ENCODE peak calls at places on chromosomes 13 and 19, in nine cellular contexts. One of them, this sample, is unnamed.
A peak's percentile ranks its signal among the peaks of the same experiment; 100 is the strongest.

GRCh38 chr19:32498641-32499200 is 82.3 kb upstream of the PDCD5 start:
- DNase-seq in kidney glomerular epithelial cell: no peak
- DNase-seq in ACHN: no peak
- DNase-seq in effector memory CD4-positive, alpha-beta T cell: no peak
- DNase-seq in NCI-H1105 treated with DMSO at 0.1 percent for 48 hours: no peak
- DNase-seq in amniotic epithelial cell: no peak
- DNase-seq in iris pigment epithelial cell: no peak
- DNase-seq in breast epithelium: no peak
- DNase-seq in stimulated activated CD4-positive, alpha-beta T cell treated with anti-CD3 and anti-CD28 coated beads, Interleukin-1b, Interleukin-23, amount 100 ng/mL, for 48 hours: no peak
- DNase-seq in this sample: no peak

GRCh38 chr19:50384685-50385535 is 763 bp downstream of the POLD1 start:
- DNase-seq in kidney glomerular epithelial cell: peak; percentile 16
- DNase-seq in ACHN: no peak
- DNase-seq in effector memory CD4-positive, alpha-beta T cell: no peak
- DNase-seq in NCI-H1105 treated with DMSO at 0.1 percent for 48 hours: peak; percentile 25
- DNase-seq in amniotic epithelial cell: peak; percentile 56
- DNase-seq in iris pigment epithelial cell: peak; percentile 46
- DNase-seq in breast epithelium: no peak
- DNase-seq in stimulated activated CD4-positive, alpha-beta T cell treated with anti-CD3 and anti-CD28 coated beads, Interleukin-1b, Interleukin-23, amount 100 ng/mL, for 48 hours: no peak
- DNase-seq in this sample: peak; percentile 36

GRCh38 chr13:21476893-21477472 is 17.9 kb upstream of the ZDHHC20 start:
- DNase-seq in kidney glomerular epithelial cell: peak; percentile 66
- DNase-seq in ACHN: peak; percentile 76
- DNase-seq in effector memory CD4-positive, alpha-beta T cell: peak; percentile 53
- DNase-seq in NCI-H1105 treated with DMSO at 0.1 percent for 48 hours: no peak
- DNase-seq in amniotic epithelial cell: peak; percentile 79
- DNase-seq in iris pigment epithelial cell: peak; percentile 76
- DNase-seq in breast epithelium: peak; percentile 63
- DNase-seq in stimulated activated CD4-positive, alpha-beta T cell treated with anti-CD3 and anti-CD28 coated beads, Interleukin-1b, Interleukin-23, amount 100 ng/mL, for 48 hours: peak; percentile 83
- DNase-seq in this sample: peak; percentile 88

GRCh38 chr13:20378721-20379120 is 146.6 kb upstream of the GJB6 start:
- DNase-seq in kidney glomerular epithelial cell: no peak
- DNase-seq in ACHN: no peak
- DNase-seq in effector memory CD4-positive, alpha-beta T cell: no peak
- DNase-seq in NCI-H1105 treated with DMSO at 0.1 percent for 48 hours: peak; percentile 41
- DNase-seq in amniotic epithelial cell: no peak
- DNase-seq in iris pigment epithelial cell: no peak
- DNase-seq in breast epithelium: no peak
- DNase-seq in stimulated activated CD4-positive, alpha-beta T cell treated with anti-CD3 and anti-CD28 coated beads, Interleukin-1b, Interleukin-23, amount 100 ng/mL, for 48 hours: no peak
- DNase-seq in this sample: no peak

GRCh38 chr13:101210774-101211173 is 205.5 kb downstream of the NALCN start:
- DNase-seq in kidney glomerular epithelial cell: no peak
- DNase-seq in ACHN: no peak
- DNase-seq in effector memory CD4-positive, alpha-beta T cell: no peak
- DNase-seq in NCI-H1105 treated with DMSO at 0.1 percent for 48 hours: no peak
- DNase-seq in amniotic epithelial cell: no peak
- DNase-seq in iris pigment epithelial cell: peak; percentile 15
- DNase-seq in breast epithelium: no peak
- DNase-seq in stimulated activated CD4-positive, alpha-beta T cell treated with anti-CD3 and anti-CD28 coated beads, Interleukin-1b, Interleukin-23, amount 100 ng/mL, for 48 hours: no peak
- DNase-seq in this sample: no peak

GRCh38 chr19:56141416-56141992 is 417 bp downstream of the ZNF444 start:
- DNase-seq in kidney glomerular epithelial cell: no peak
- DNase-seq in ACHN: no peak
- DNase-seq in effector memory CD4-positive, alpha-beta T cell: no peak
- DNase-seq in NCI-H1105 treated with DMSO at 0.1 percent for 48 hours: no peak
- DNase-seq in amniotic epithelial cell: peak; percentile 18
- DNase-seq in iris pigment epithelial cell: no peak
- DNase-seq in breast epithelium: no peak
- DNase-seq in stimulated activated CD4-positive, alpha-beta T cell treated with anti-CD3 and anti-CD28 coated beads, Interleukin-1b, Interleukin-23, amount 100 ng/mL, for 48 hours: no peak
- DNase-seq in this sample: no peak

GRCh38 chr13:100895656-100896055 is 221.1 kb upstream of the TMTC4 start:
- DNase-seq in kidney glomerular epithelial cell: no peak
- DNase-seq in ACHN: no peak
- DNase-seq in effector memory CD4-positive, alpha-beta T cell: no peak
- DNase-seq in NCI-H1105 treated with DMSO at 0.1 percent for 48 hours: no peak
- DNase-seq in amniotic epithelial cell: no peak
- DNase-seq in iris pigment epithelial cell: no peak
- DNase-seq in breast epithelium: no peak
- DNase-seq in stimulated activated CD4-positive, alpha-beta T cell treated with anti-CD3 and anti-CD28 coated beads, Interleukin-1b, Interleukin-23, amount 100 ng/mL, for 48 hours: no peak
- DNase-seq in this sample: no peak

GRCh38 chr13:98327326-98328314 is 150.6 kb upstream of the RNF113B start:
- DNase-seq in kidney glomerular epithelial cell: peak; percentile 81
- DNase-seq in ACHN: no peak
- DNase-seq in effector memory CD4-positive, alpha-beta T cell: no peak
- DNase-seq in NCI-H1105 treated with DMSO at 0.1 percent for 48 hours: no peak
- DNase-seq in amniotic epithelial cell: peak; percentile 81
- DNase-seq in iris pigment epithelial cell: peak; percentile 82
- DNase-seq in breast epithelium: no peak
- DNase-seq in stimulated activated CD4-positive, alpha-beta T cell treated with anti-CD3 and anti-CD28 coated beads, Interleukin-1b, Interleukin-23, amount 100 ng/mL, for 48 hours: no peak
- DNase-seq in this sample: no peak

GRCh38 chr19:4061178-4061682 is 5.5 kb downstream of the ZBTB7A start:
- DNase-seq in kidney glomerular epithelial cell: no peak
- DNase-seq in ACHN: no peak
- DNase-seq in effector memory CD4-positive, alpha-beta T cell: no peak
- DNase-seq in NCI-H1105 treated with DMSO at 0.1 percent for 48 hours: no peak
- DNase-seq in amniotic epithelial cell: peak; percentile 58
- DNase-seq in iris pigment epithelial cell: no peak
- DNase-seq in breast epithelium: peak; percentile 89
- DNase-seq in stimulated activated CD4-positive, alpha-beta T cell treated with anti-CD3 and anti-CD28 coated beads, Interleukin-1b, Interleukin-23, amount 100 ng/mL, for 48 hours: no peak
- DNase-seq in this sample: peak; percentile 65

GRCh38 chr13:111280666-111281577 is 39.5 kb upstream of the TEX29 start:
- DNase-seq in kidney glomerular epithelial cell: no peak
- DNase-seq in ACHN: no peak
- DNase-seq in effector memory CD4-positive, alpha-beta T cell: no peak
- DNase-seq in NCI-H1105 treated with DMSO at 0.1 percent for 48 hours: no peak
- DNase-seq in amniotic epithelial cell: peak; percentile 50
- DNase-seq in iris pigment epithelial cell: peak; percentile 83
- DNase-seq in breast epithelium: no peak
- DNase-seq in stimulated activated CD4-positive, alpha-beta T cell treated with anti-CD3 and anti-CD28 coated beads, Interleukin-1b, Interleukin-23, amount 100 ng/mL, for 48 hours: no peak
- DNase-seq in this sample: no peak

GRCh38 chr19:11031421-11032070 is 57.7 kb upstream of the LDLR start:
- DNase-seq in kidney glomerular epithelial cell: no peak
- DNase-seq in ACHN: no peak
- DNase-seq in effector memory CD4-positive, alpha-beta T cell: no peak
- DNase-seq in NCI-H1105 treated with DMSO at 0.1 percent for 48 hours: no peak
- DNase-seq in amniotic epithelial cell: no peak
- DNase-seq in iris pigment epithelial cell: no peak
- DNase-seq in breast epithelium: no peak
- DNase-seq in stimulated activated CD4-positive, alpha-beta T cell treated with anti-CD3 and anti-CD28 coated beads, Interleukin-1b, Interleukin-23, amount 100 ng/mL, for 48 hours: no peak
- DNase-seq in this sample: no peak

GRCh38 chr19:11506101-11506555 is 489 bp upstream of the ZNF653 start:
- DNase-seq in kidney glomerular epithelial cell: no peak
- DNase-seq in ACHN: no peak
- DNase-seq in effector memory CD4-positive, alpha-beta T cell: no peak
- DNase-seq in NCI-H1105 treated with DMSO at 0.1 percent for 48 hours: no peak
- DNase-seq in amniotic epithelial cell: peak; percentile 7
- DNase-seq in iris pigment epithelial cell: no peak
- DNase-seq in breast epithelium: no peak
- DNase-seq in stimulated activated CD4-positive, alpha-beta T cell treated with anti-CD3 and anti-CD28 coated beads, Interleukin-1b, Interleukin-23, amount 100 ng/mL, for 48 hours: no peak
- DNase-seq in this sample: no peak

GRCh38 chr19:11995174-11995573 is 30.3 kb downstream of the ZNF763 start:
- DNase-seq in kidney glomerular epithelial cell: no peak
- DNase-seq in ACHN: no peak
- DNase-seq in effector memory CD4-positive, alpha-beta T cell: no peak
- DNase-seq in NCI-H1105 treated with DMSO at 0.1 percent for 48 hours: no peak
- DNase-seq in amniotic epithelial cell: peak; percentile 72
- DNase-seq in iris pigment epithelial cell: peak; percentile 77
- DNase-seq in breast epithelium: no peak
- DNase-seq in stimulated activated CD4-positive, alpha-beta T cell treated with anti-CD3 and anti-CD28 coated beads, Interleukin-1b, Interleukin-23, amount 100 ng/mL, for 48 hours: no peak
- DNase-seq in this sample: no peak

GRCh38 chr13:57629821-57630235 is 1.7 kb upstream of the PCDH17 start:
- DNase-seq in kidney glomerular epithelial cell: no peak
- DNase-seq in ACHN: peak; percentile 81
- DNase-seq in effector memory CD4-positive, alpha-beta T cell: peak; percentile 31
- DNase-seq in NCI-H1105 treated with DMSO at 0.1 percent for 48 hours: no peak
- DNase-seq in amniotic epithelial cell: peak; percentile 77
- DNase-seq in iris pigment epithelial cell: peak; percentile 76
- DNase-seq in breast epithelium: no peak
- DNase-seq in stimulated activated CD4-positive, alpha-beta T cell treated with anti-CD3 and anti-CD28 coated beads, Interleukin-1b, Interleukin-23, amount 100 ng/mL, for 48 hours: peak; percentile 60
- DNase-seq in this sample: peak; percentile 95

GRCh38 chr13:112762690-112763080 is 72.8 kb downstream of the ATP11A start:
- DNase-seq in kidney glomerular epithelial cell: no peak
- DNase-seq in ACHN: no peak
- DNase-seq in effector memory CD4-positive, alpha-beta T cell: no peak
- DNase-seq in NCI-H1105 treated with DMSO at 0.1 percent for 48 hours: no peak
- DNase-seq in amniotic epithelial cell: no peak
- DNase-seq in iris pigment epithelial cell: no peak
- DNase-seq in breast epithelium: no peak
- DNase-seq in stimulated activated CD4-positive, alpha-beta T cell treated with anti-CD3 and anti-CD28 coated beads, Interleukin-1b, Interleukin-23, amount 100 ng/mL, for 48 hours: no peak
- DNase-seq in this sample: no peak

GRCh38 chr13:63025741-63026140 is 1610.1 kb upstream of the PCDH20 start:
- DNase-seq in kidney glomerular epithelial cell: no peak
- DNase-seq in ACHN: no peak
- DNase-seq in effector memory CD4-positive, alpha-beta T cell: no peak
- DNase-seq in NCI-H1105 treated with DMSO at 0.1 percent for 48 hours: no peak
- DNase-seq in amniotic epithelial cell: no peak
- DNase-seq in iris pigment epithelial cell: no peak
- DNase-seq in breast epithelium: no peak
- DNase-seq in stimulated activated CD4-positive, alpha-beta T cell treated with anti-CD3 and anti-CD28 coated beads, Interleukin-1b, Interleukin-23, amount 100 ng/mL, for 48 hours: no peak
- DNase-seq in this sample: no peak

GRCh38 chr13:73248711-73249580 is 190.1 kb downstream of the KLF5 start:
- DNase-seq in kidney glomerular epithelial cell: no peak
- DNase-seq in ACHN: no peak
- DNase-seq in effector memory CD4-positive, alpha-beta T cell: no peak
- DNase-seq in NCI-H1105 treated with DMSO at 0.1 percent for 48 hours: no peak
- DNase-seq in amniotic epithelial cell: peak; percentile 8
- DNase-seq in iris pigment epithelial cell: no peak
- DNase-seq in breast epithelium: peak; percentile 74
- DNase-seq in stimulated activated CD4-positive, alpha-beta T cell treated with anti-CD3 and anti-CD28 coated beads, Interleukin-1b, Interleukin-23, amount 100 ng/mL, for 48 hours: no peak
- DNase-seq in this sample: no peak

GRCh38 chr13:36395280-36395679 is 37.0 kb upstream of the CCNA1 start:
- DNase-seq in kidney glomerular epithelial cell: peak; percentile 76
- DNase-seq in ACHN: peak; percentile 62
- DNase-seq in effector memory CD4-positive, alpha-beta T cell: no peak
- DNase-seq in NCI-H1105 treated with DMSO at 0.1 percent for 48 hours: peak; percentile 16
- DNase-seq in amniotic epithelial cell: peak; percentile 84
- DNase-seq in iris pigment epithelial cell: peak; percentile 77
- DNase-seq in breast epithelium: no peak
- DNase-seq in stimulated activated CD4-positive, alpha-beta T cell treated with anti-CD3 and anti-CD28 coated beads, Interleukin-1b, Interleukin-23, amount 100 ng/mL, for 48 hours: no peak
- DNase-seq in this sample: no peak

GRCh38 chr13:51243832-51244231 is 21.6 kb downstream of the FAM124A start:
- DNase-seq in kidney glomerular epithelial cell: no peak
- DNase-seq in ACHN: no peak
- DNase-seq in effector memory CD4-positive, alpha-beta T cell: no peak
- DNase-seq in NCI-H1105 treated with DMSO at 0.1 percent for 48 hours: no peak
- DNase-seq in amniotic epithelial cell: no peak
- DNase-seq in iris pigment epithelial cell: no peak
- DNase-seq in breast epithelium: no peak
- DNase-seq in stimulated activated CD4-positive, alpha-beta T cell treated with anti-CD3 and anti-CD28 coated beads, Interleukin-1b, Interleukin-23, amount 100 ng/mL, for 48 hours: no peak
- DNase-seq in this sample: no peak

GRCh38 chr13:19720039-19720438 is 62.7 kb downstream of the PSPC1 start:
- DNase-seq in kidney glomerular epithelial cell: no peak
- DNase-seq in ACHN: no peak
- DNase-seq in effector memory CD4-positive, alpha-beta T cell: no peak
- DNase-seq in NCI-H1105 treated with DMSO at 0.1 percent for 48 hours: no peak
- DNase-seq in amniotic epithelial cell: no peak
- DNase-seq in iris pigment epithelial cell: no peak
- DNase-seq in breast epithelium: no peak
- DNase-seq in stimulated activated CD4-positive, alpha-beta T cell treated with anti-CD3 and anti-CD28 coated beads, Interleukin-1b, Interleukin-23, amount 100 ng/mL, for 48 hours: no peak
- DNase-seq in this sample: no peak

GRCh38 chr19:31357315-31357673 is 8.1 kb upstream of the TSHZ3 start:
- DNase-seq in kidney glomerular epithelial cell: no peak
- DNase-seq in ACHN: no peak
- DNase-seq in effector memory CD4-positive, alpha-beta T cell: no peak
- DNase-seq in NCI-H1105 treated with DMSO at 0.1 percent for 48 hours: no peak
- DNase-seq in amniotic epithelial cell: no peak
- DNase-seq in iris pigment epithelial cell: no peak
- DNase-seq in breast epithelium: no peak
- DNase-seq in stimulated activated CD4-positive, alpha-beta T cell treated with anti-CD3 and anti-CD28 coated beads, Interleukin-1b, Interleukin-23, amount 100 ng/mL, for 48 hours: no peak
- DNase-seq in this sample: no peak

GRCh38 chr13:72403396-72404010 is 323.9 kb downstream of the MZT1 start:
- DNase-seq in kidney glomerular epithelial cell: peak; percentile 18
- DNase-seq in ACHN: no peak
- DNase-seq in effector memory CD4-positive, alpha-beta T cell: no peak
- DNase-seq in NCI-H1105 treated with DMSO at 0.1 percent for 48 hours: no peak
- DNase-seq in amniotic epithelial cell: no peak
- DNase-seq in iris pigment epithelial cell: peak; percentile 36
- DNase-seq in breast epithelium: no peak
- DNase-seq in stimulated activated CD4-positive, alpha-beta T cell treated with anti-CD3 and anti-CD28 coated beads, Interleukin-1b, Interleukin-23, amount 100 ng/mL, for 48 hours: no peak
- DNase-seq in this sample: no peak

GRCh38 chr13:28493740-28494536 is 990 bp downstream of the FLT1 start:
- DNase-seq in kidney glomerular epithelial cell: no peak
- DNase-seq in ACHN: no peak
- DNase-seq in effector memory CD4-positive, alpha-beta T cell: no peak
- DNase-seq in NCI-H1105 treated with DMSO at 0.1 percent for 48 hours: no peak
- DNase-seq in amniotic epithelial cell: no peak
- DNase-seq in iris pigment epithelial cell: peak; percentile 31
- DNase-seq in breast epithelium: no peak
- DNase-seq in stimulated activated CD4-positive, alpha-beta T cell treated with anti-CD3 and anti-CD28 coated beads, Interleukin-1b, Interleukin-23, amount 100 ng/mL, for 48 hours: peak; percentile 7
- DNase-seq in this sample: no peak

GRCh38 chr13:41610426-41610825 is 153.1 kb downstream of the RGCC start:
- DNase-seq in kidney glomerular epithelial cell: no peak
- DNase-seq in ACHN: no peak
- DNase-seq in effector memory CD4-positive, alpha-beta T cell: no peak
- DNase-seq in NCI-H1105 treated with DMSO at 0.1 percent for 48 hours: peak; percentile 50
- DNase-seq in amniotic epithelial cell: peak; percentile 91
- DNase-seq in iris pigment epithelial cell: peak; percentile 97
- DNase-seq in breast epithelium: no peak
- DNase-seq in stimulated activated CD4-positive, alpha-beta T cell treated with anti-CD3 and anti-CD28 coated beads, Interleukin-1b, Interleukin-23, amount 100 ng/mL, for 48 hours: no peak
- DNase-seq in this sample: no peak

GRCh38 chr19:49216076-49216475 is 58.5 kb downstream of the TRPM4 start:
- DNase-seq in kidney glomerular epithelial cell: no peak
- DNase-seq in ACHN: peak; percentile 23
- DNase-seq in effector memory CD4-positive, alpha-beta T cell: no peak
- DNase-seq in NCI-H1105 treated with DMSO at 0.1 percent for 48 hours: no peak
- DNase-seq in amniotic epithelial cell: peak; percentile 36
- DNase-seq in iris pigment epithelial cell: peak; percentile 54
- DNase-seq in breast epithelium: no peak
- DNase-seq in stimulated activated CD4-positive, alpha-beta T cell treated with anti-CD3 and anti-CD28 coated beads, Interleukin-1b, Interleukin-23, amount 100 ng/mL, for 48 hours: no peak
- DNase-seq in this sample: no peak

GRCh38 chr13:36382030-36382429 is 35.8 kb upstream of the SPART start:
- DNase-seq in kidney glomerular epithelial cell: peak; percentile 88
- DNase-seq in ACHN: peak; percentile 74
- DNase-seq in effector memory CD4-positive, alpha-beta T cell: no peak
- DNase-seq in NCI-H1105 treated with DMSO at 0.1 percent for 48 hours: no peak
- DNase-seq in amniotic epithelial cell: no peak
- DNase-seq in iris pigment epithelial cell: peak; percentile 35
- DNase-seq in breast epithelium: no peak
- DNase-seq in stimulated activated CD4-positive, alpha-beta T cell treated with anti-CD3 and anti-CD28 coated beads, Interleukin-1b, Interleukin-23, amount 100 ng/mL, for 48 hours: no peak
- DNase-seq in this sample: no peak